ENCODE peak calls at places on chromosomes 2 and 18, in seven cellular contexts. I is heart left ventricle, R is A549, D is AG09309, F is bronchial epithelial cell, K is dorsolateral prefrontal cortex, G is MM.1S. O is an unnamed sample.
A peak's percentile ranks its signal among the peaks of the same experiment; 100 is the strongest.

GRCh38 chr2:177553176-177553909 is 160.8 kb downstream of the AGPS start:
- DNase-seq in I (no peak), R (no peak), D (no peak), F (peak; percentile 54), K (no peak), G (no peak), O (no peak)

GRCh38 chr18:36461551-36461987 is 164.1 kb downstream of the FHOD3 start:
- DNase-seq in I (no peak), R (no peak), D (no peak), F (no peak), K (no peak), G (no peak), O (no peak)

GRCh38 chr2:12441750-12442626 is 274.7 kb upstream of the TRIB2 start:
- DNase-seq in I (no peak), R (no peak), D (no peak), F (no peak), K (no peak), G (no peak), O (no peak)

GRCh38 chr2:194545978-194546377 is 1111.0 kb upstream of the SLC39A10 start:
- DNase-seq in I (no peak), R (no peak), D (no peak), F (peak; percentile 14), K (no peak), G (peak; percentile 38), O (no peak)

GRCh38 chr2:142981069-142981378 is 103.6 kb downstream of the KYNU start:
- DNase-seq in I (no peak), R (no peak), D (no peak), F (no peak), K (no peak), G (no peak), O (no peak)

GRCh38 chr2:132430895-132431294 is 14.3 kb downstream of the GPR39 start:
- DNase-seq in I (no peak), R (no peak), D (no peak), F (peak; percentile 86), K (no peak), G (no peak), O (no peak)

GRCh38 chr2:64319930-64320329 is 134.0 kb upstream of the LGALSL start:
- DNase-seq in I (no peak), R (no peak), D (no peak), F (no peak), K (no peak), G (no peak), O (no peak)

GRCh38 chr18:8609711-8610441 is 639 bp downstream of the RAB12 start:
- DNase-seq in I (no peak), R (no peak), D (no peak), F (no peak), K (no peak), G (peak; percentile 19), O (no peak)

GRCh38 chr2:137937778-137938177 is 26.5 kb upstream of the HNMT start:
- DNase-seq in I (no peak), R (no peak), D (no peak), F (no peak), K (no peak), G (no peak), O (no peak)

GRCh38 chr2:121483021-121483420 is 47.7 kb upstream of the RNU4ATAC start:
- DNase-seq in I (no peak), R (no peak), D (no peak), F (no peak), K (no peak), G (no peak), O (no peak)

GRCh38 chr2:5696741-5697521 is 4.7 kb downstream of the SOX11 start:
- DNase-seq in I (peak; percentile 30), R (no peak), D (no peak), F (no peak), K (no peak), G (peak; percentile 57), O (no peak)

GRCh38 chr2:168550670-168551069 is 94.6 kb downstream of the CERS6 start:
- DNase-seq in I (peak; percentile 43), R (no peak), D (no peak), F (no peak), K (no peak), G (no peak), O (no peak)

GRCh38 chr18:76553715-76554603 is 58.9 kb upstream of the ZNF516 start:
- DNase-seq in I (no peak), R (no peak), D (no peak), F (peak; percentile 91), K (no peak), G (no peak), O (no peak)

GRCh38 chr18:78330761-78331160 is 648.9 kb upstream of the SALL3 start:
- DNase-seq in I (no peak), R (no peak), D (no peak), F (peak; percentile 3), K (no peak), G (no peak), O (no peak)

GRCh38 chr2:174482854-174483253 is 4.0 kb downstream of the GPR155 start:
- DNase-seq in I (no peak), R (no peak), D (no peak), F (no peak), K (no peak), G (no peak), O (no peak)

GRCh38 chr2:210617732-210618330 is 61.4 kb downstream of the CPS1 start:
- DNase-seq in I (no peak), R (peak; percentile 15), D (no peak), F (peak; percentile 40), K (no peak), G (peak; percentile 71), O (peak; percentile 11)

GRCh38 chr2:240893363-240893828 is 2.6 kb downstream of the MAB21L4 start:
- DNase-seq in I (peak; percentile 10), R (no peak), D (no peak), F (peak; percentile 75), K (no peak), G (no peak), O (no peak)

GRCh38 chr2:162369577-162369976 is 25.6 kb downstream of the GCA start:
- DNase-seq in I (no peak), R (no peak), D (no peak), F (no peak), K (no peak), G (no peak), O (no peak)

GRCh38 chr2:191636235-191636543 is 41.7 kb upstream of the NABP1 start:
- DNase-seq in I (no peak), R (no peak), D (peak; percentile 52), F (peak; percentile 83), K (no peak), G (no peak), O (no peak)

GRCh38 chr2:105723431-105723830 is 21.3 kb upstream of the NCK2 start:
- DNase-seq in I (no peak), R (no peak), D (no peak), F (no peak), K (no peak), G (no peak), O (no peak)

GRCh38 chr2:105798595-105798994 is 53.9 kb downstream of the NCK2 start:
- DNase-seq in I (no peak), R (no peak), D (no peak), F (no peak), K (no peak), G (peak; percentile 61), O (no peak)

GRCh38 chr2:102033028-102033749 is 41.4 kb downstream of the IL1R2 start:
- DNase-seq in I (peak; percentile 70), R (no peak), D (no peak), F (peak; percentile 69), K (no peak), G (peak; percentile 41), O (peak; percentile 64)

GRCh38 chr2:60551241-60552095 is 2.0 kb downstream of the BCL11A start:
- DNase-seq in I (peak; percentile 57), R (no peak), D (no peak), F (no peak), K (no peak), G (peak; percentile 56), O (no peak)

GRCh38 chr2:54279385-54279784 is 23.4 kb upstream of the TSPYL6 start:
- DNase-seq in I (no peak), R (peak; percentile 53), D (no peak), F (no peak), K (no peak), G (no peak), O (no peak)
- TF ChIP-seq CTCF in I (no peak), R (peak; percentile 6), D (peak; percentile 30), F (peak; percentile 30), K (peak; percentile 43), G (no peak), O (peak; percentile 35)

GRCh38 chr2:10000541-10000940 is 42.8 kb upstream of the KLF11 start:
- DNase-seq in I (no peak), R (no peak), D (no peak), F (no peak), K (no peak), G (no peak), O (no peak)

GRCh38 chr2:10003206-10004125 is 39.9 kb upstream of the KLF11 start:
- DNase-seq in I (no peak), R (no peak), D (no peak), F (no peak), K (no peak), G (no peak), O (no peak)

GRCh38 chr2:10001551-10001950 is 41.8 kb upstream of the KLF11 start:
- DNase-seq in I (no peak), R (no peak), D (no peak), F (no peak), K (no peak), G (no peak), O (no peak)

GRCh38 chr2:10002681-10003080 is 40.7 kb upstream of the KLF11 start:
- DNase-seq in I (no peak), R (no peak), D (no peak), F (no peak), K (no peak), G (no peak), O (no peak)

GRCh38 chr2:10002087-10002486 is 41.3 kb upstream of the KLF11 start:
- DNase-seq in I (no peak), R (no peak), D (no peak), F (no peak), K (no peak), G (no peak), O (no peak)
- H3K4me3 ChIP-seq in I (no peak overlapping the region), R (no peak overlapping the region), D (no peak overlapping the region), F (no peak overlapping the region), K (no peak overlapping the region), G (no peak overlapping the region), O (no peak overlapping the region)

GRCh38 chr2:127628767-127629614 is 17.0 kb upstream of the GPR17 start:
- DNase-seq in I (no peak), R (no peak), D (no peak), F (no peak), K (no peak), G (no peak), O (no peak)
- TF ChIP-seq CTCF in I (no peak), R (no peak), D (no peak), F (no peak), K (no peak), G (no peak), O (no peak)

DNA sequence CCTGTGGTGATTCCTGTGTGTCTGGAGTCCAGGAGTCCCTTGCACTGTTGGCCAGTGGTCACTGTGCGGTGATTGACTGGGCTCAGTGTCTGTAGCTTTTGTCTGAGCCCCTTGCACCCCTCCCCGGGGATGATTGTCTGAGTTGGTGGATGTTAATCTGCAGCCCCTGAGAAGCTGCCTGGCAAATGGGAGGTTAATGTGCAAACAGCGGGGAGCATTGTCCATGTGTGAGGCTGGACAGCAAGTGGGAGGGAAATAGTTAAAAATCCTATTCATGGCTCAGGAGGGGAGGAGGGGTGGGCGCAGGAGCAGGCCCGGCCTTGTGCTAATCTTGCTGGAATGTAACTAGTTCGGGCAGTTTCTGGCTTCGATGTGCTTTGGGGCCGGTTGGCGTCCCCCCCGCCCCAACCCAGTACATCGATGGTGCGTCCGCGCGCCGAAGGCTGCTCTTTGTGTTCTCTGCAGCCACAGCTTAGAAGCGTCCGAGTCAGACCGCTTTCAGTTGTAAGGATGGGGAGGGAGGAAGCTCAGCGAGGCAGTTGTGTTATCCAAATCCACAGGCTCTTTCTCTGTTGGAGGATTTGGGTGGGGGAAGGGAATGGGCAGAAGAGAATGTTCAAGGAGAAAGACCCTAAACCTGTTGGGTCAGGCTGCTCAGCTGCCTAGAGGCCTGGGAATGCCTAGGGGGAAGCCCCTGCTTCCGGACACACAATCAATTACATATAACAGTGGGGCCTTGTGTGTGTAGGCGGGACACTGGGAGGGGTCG is 71.8 kb downstream of the TGOLN2 start:
- DNase-seq in I (no peak), R (no peak), D (no peak), F (peak; percentile 71), K (no peak), G (no peak), O (no peak)
- H3K4me3 ChIP-seq in I (peak overlapping the region; percentile 33), R (no peak overlapping the region), D (peak overlapping the region; percentile 6), F (no peak overlapping the region), K (no peak overlapping the region), G (no peak overlapping the region), O (peak overlapping the region; percentile 1)

O was measured in HFF-Myc.